ENCODE peak calls at places on chromosomes 2 and 18, in four cellular contexts. I is HuH-7.5, A is T-cell, Q is kidney epithelial cell. V is an unnamed sample.

GRCh38 chr2:200199576-200200263 is 106.8 kb upstream of the SPATS2L start:
- DNase-seq in I (no peak), A (no peak), Q (no peak), V (no peak)

GRCh38 chr2:177165103-177165583 is 47.5 kb upstream of the HNRNPA3 start:
- DNase-seq in I (no peak), A (no peak), Q (no peak), V (no peak)

GRCh38 chr2:26491563-26492167 is 13.7 kb upstream of the OTOF start:
- DNase-seq in I (no peak), A (no peak), Q (no peak), V (no peak)

GRCh38 chr2:30359644-30360167 is 87.3 kb upstream of the LCLAT1 start:
- DNase-seq in I (no peak), A (no peak), Q (no peak), V (no peak)

GRCh38 chr2:46776687-46777327 is 138.8 kb downstream of the MCFD2 start:
- DNase-seq in I (peak), A (peak), Q (no peak), V (peak)

GRCh38 chr2:28271914-28272240 is 120.8 kb upstream of the FOSL2 start:
- DNase-seq in I (no peak), A (no peak), Q (no peak), V (no peak)

GRCh38 chr2:171410101-171410500 is 23.7 kb downstream of the METTL8 start:
- DNase-seq in I (no peak), A (no peak), Q (no peak), V (no peak)

GRCh38 chr18:58592223-58593214 is 36.4 kb downstream of the ALPK2 start:
- DNase-seq in I (no peak), A (no peak), Q (no peak), V (no peak)

GRCh38 chr2:143296089-143296488 is 166.9 kb downstream of the ARHGAP15 start:
- DNase-seq in I (no peak), A (no peak), Q (no peak), V (peak)

GRCh38 chr2:192535956-192536685 is 341.4 kb upstream of the TMEFF2 start:
- DNase-seq in I (no peak), A (no peak), Q (no peak), V (no peak)

GRCh38 chr2:77034460-77034859 is 487.7 kb downstream of the LRRTM4 start:
- DNase-seq in I (no peak), A (no peak), Q (no peak), V (no peak)

GRCh38 chr2:171670655-171671054 is 16.6 kb upstream of the DYNC1I2 start:
- DNase-seq in I (no peak), A (no peak), Q (no peak), V (no peak)

GRCh38 chr2:34104601-34105000 is 505.5 kb upstream of the FAM98A start:
- DNase-seq in I (no peak), A (no peak), Q (peak), V (no peak)

GRCh38 chr2:238970553-238971081 is 122.7 kb downstream of the TWIST2 start:
- DNase-seq in I (peak), A (no peak), Q (peak), V (peak)

GRCh38 chr18:13447621-13448020 is 229.1 kb downstream of the LDLRAD4 start:
- DNase-seq in I (no peak), A (no peak), Q (peak), V (no peak)

GRCh38 chr2:74045454-74045853 is 60.7 kb downstream of the TET3 start:
- DNase-seq in I (no peak), A (no peak), Q (no peak), V (no peak)

GRCh38 chr2:127085260-127085666 is 21.7 kb downstream of the BIN1 start:
- DNase-seq in I (no peak), A (no peak), Q (no peak), V (peak)

GRCh38 chr2:11867926-11868325 is 121.5 kb downstream of the LPIN1 start:
- DNase-seq in I (no peak), A (no peak), Q (no peak), V (no peak)

GRCh38 chr2:231737761-231738160 is 29.4 kb downstream of the PTMA start:
- DNase-seq in I (no peak), A (no peak), Q (no peak), V (no peak)

GRCh38 chr18:62897153-62897552 is 181.8 kb downstream of the PHLPP1 start:
- DNase-seq in I (no peak), A (no peak), Q (no peak), V (no peak)

GRCh38 chr2:14492920-14493503 is 139.5 kb upstream of the LRATD1 start:
- DNase-seq in I (no peak), A (no peak), Q (peak), V (no peak)

GRCh38 chr2:157857881-157858280 is 18.2 kb downstream of the ACVR1 start:
- DNase-seq in I (no peak), A (no peak), Q (no peak), V (no peak)

GRCh38 chr2:75224636-75225094 is 25.3 kb upstream of the TACR1 start:
- DNase-seq in I (no peak), A (no peak), Q (no peak), V (no peak)

GRCh38 chr2:143674055-143674454 is 544.8 kb downstream of the ARHGAP15 start:
- DNase-seq in I (no peak), A (no peak), Q (no peak), V (no peak)

GRCh38 chr2:182522930-182523541 is 96.2 kb upstream of the PDE1A start:
- DNase-seq in I (no peak), A (no peak), Q (no peak), V (no peak)

GRCh38 chr2:41496908-41497307 is 550.9 kb upstream of the PKDCC start:
- DNase-seq in I (no peak), A (no peak), Q (no peak), V (no peak)

GRCh38 chr2:72917138-72917874 is at the start of gene EMX1:
- DNase-seq in I (peak), A (no peak), Q (no peak), V (peak)

GRCh38 chr2:137255990-137256389 is 490.6 kb downstream of the THSD7B start:
- DNase-seq in I (no peak), A (no peak), Q (peak), V (no peak)

GRCh38 chr2:240362216-240362755 is 73.2 kb upstream of the GPC1 start:
- DNase-seq in I (no peak), A (no peak), Q (no peak), V (no peak)

GRCh38 chr2:62941413-62941812 is 109.2 kb upstream of the OTX1 start:
- DNase-seq in I (no peak), A (no peak), Q (no peak), V (no peak)

GRCh38 chr2:96503637-96504243 is 1.4 kb downstream of the NEURL3 start:
- DNase-seq in I (no peak), A (no peak), Q (no peak), V (no peak)

GRCh38 chr18:1011342-1011741 is 106.7 kb downstream of the ADCYAP1 start:
- DNase-seq in I (no peak), A (no peak), Q (no peak), V (no peak)

GRCh38 chr18:37571266-37571665 is 5.7 kb upstream of the CELF4 start:
- DNase-seq in I (no peak), A (no peak), Q (no peak), V (no peak)

GRCh38 chr2:128949360-128949759 is 630.7 kb upstream of the HS6ST1 start:
- DNase-seq in I (no peak), A (no peak), Q (no peak), V (no peak)

V was measured in naive B cell.